ENCODE peak calls at places on chromosomes 13 and 19, in seven cellular contexts. E is amygdala; C is Kasumi-1; P is T-helper 1 cell; V is prostate gland; I is astrocyte of the hippocampus; H is stimulated activated CD4-positive, alpha-beta T cell treated with anti-CD3 and anti-CD28 coated beads, Interleukin-4, amount 100 ng/mL, for 48 hours. M is an unnamed sample.

GRCh38 chr19:12611361-12611699 is 610 bp downstream of the ZNF791 start:
- DNase-seq in I (peak), P (no peak), C (peak), V (peak), E (no peak), H (no peak), M (peak)

GRCh38 chr19:5231857-5232503 is 108.6 kb downstream of the PTPRS start:
- DNase-seq in C (no peak), V (no peak), I (no peak), P (no peak), E (no peak), H (no peak), M (no peak)

GRCh38 chr13:20101467-20102316 is 59.2 kb downstream of the GJA3 start:
- DNase-seq in C (no peak), I (no peak), E (no peak), H (no peak), P (no peak), V (no peak), M (no peak)

GRCh38 chr19:34487651-34488051 is 6.1 kb downstream of the WTIP start:
- DNase-seq in P (no peak), V (no peak), I (no peak), H (no peak), C (no peak), E (no peak), M (no peak)

GRCh38 chr19:19083413-19084178 is 19.8 kb downstream of the SLC25A42 start:
- DNase-seq in I (no peak), P (no peak), H (no peak), C (no peak), E (no peak), V (no peak), M (no peak)

GRCh38 chr13:97001641-97002040 is 7.4 kb upstream of the OXGR1 start:
- DNase-seq in C (peak), H (no peak), P (no peak), I (no peak), V (no peak), E (no peak), M (no peak)

GRCh38 chr19:2201473-2202148 is 34.5 kb downstream of the PLEKHJ1 start:
- DNase-seq in H (no peak), C (no peak), E (no peak), I (no peak), V (no peak), P (no peak), M (no peak)

GRCh38 chr19:5369962-5370367 is 29.4 kb upstream of the PTPRS start:
- DNase-seq in E (no peak), C (peak), V (peak), P (no peak), H (peak), I (peak), M (no peak)

GRCh38 chr13:56988543-56988942 is 152.2 kb upstream of the PRR20A start:
- DNase-seq in V (no peak), C (peak), P (no peak), E (no peak), H (no peak), I (no peak), M (no peak)

GRCh38 chr13:89982406-89983085 is 1364.9 kb upstream of the MIR17HG start:
- DNase-seq in V (no peak), H (no peak), C (no peak), E (no peak), I (peak), P (no peak), M (no peak)

GRCh38 chr19:49205114-49205513 is 47.5 kb downstream of the TRPM4 start:
- DNase-seq in E (no peak), C (peak), I (no peak), P (no peak), V (no peak), H (no peak), M (no peak)

GRCh38 chr13:93233997-93234416 is 7.4 kb downstream of the GPC6 start:
- DNase-seq in P (no peak), E (no peak), C (no peak), I (no peak), H (no peak), V (no peak), M (no peak)

GRCh38 chr19:19021115-19021514 is 12.2 kb downstream of the SUGP2 start:
- DNase-seq in P (no peak), V (peak), E (no peak), C (no peak), H (no peak), I (peak), M (peak)

GRCh38 chr19:32361574-32362317 is 16.3 kb downstream of the ZNF507 start:
- DNase-seq in E (no peak), C (no peak), V (no peak), P (no peak), I (no peak), H (no peak), M (no peak)

GRCh38 chr13:51742611-51743010 is 61.4 kb downstream of the DHRS12 start:
- DNase-seq in H (no peak), I (no peak), P (no peak), V (no peak), E (no peak), C (no peak), M (no peak)

M was measured in LNCaP clone FGC.